ENCODE peak calls at places on chromosome 2, in six cellular contexts. Q, B, L, F, E and K are unnamed samples.

GRCh38 chr2:195520671-195521155 is 136.3 kb upstream of the SLC39A10 start:
- DNase-seq in Q (no peak), B (no peak), L (no peak), F (no peak), E (no peak), K (no peak)

GRCh38 chr2:169507698-169508097 is 1.8 kb upstream of the KLHL41 start:
- DNase-seq in Q (no peak), B (no peak), L (no peak), F (peak), E (no peak), K (no peak)

GRCh38 chr2:78290581-78291214 is 734.8 kb upstream of the REG3G start:
- DNase-seq in Q (no peak), B (no peak), L (no peak), F (no peak), E (no peak), K (no peak)

GRCh38 chr2:72678036-72678435 is 147.8 kb downstream of the EXOC6B start:
- DNase-seq in Q (no peak), B (no peak), L (no peak), F (no peak), E (no peak), K (no peak)

GRCh38 chr2:21230140-21230539 is 106.4 kb downstream of the TDRD15 start:
- DNase-seq in Q (no peak), B (no peak), L (no peak), F (no peak), E (no peak), K (no peak)

GRCh38 chr2:59389240-59389639 is 1148.1 kb upstream of the FANCL start:
- DNase-seq in Q (no peak), B (no peak), L (no peak), F (no peak), E (no peak), K (no peak)

GRCh38 chr2:48483916-48484315 is 46.0 kb upstream of the STON1 start:
- DNase-seq in Q (no peak), B (no peak), L (no peak), F (no peak), E (no peak), K (no peak)

GRCh38 chr2:37912056-37912455 is 13.0 kb upstream of the RMDN2 start:
- DNase-seq in Q (no peak), B (no peak), L (no peak), F (no peak), E (no peak), K (no peak)